ENCODE peak calls at places on chromosomes 13 and 19, in four cellular contexts. A is uterus, F is lung, V is left ventricle myocardium inferior. T is an unnamed sample.

GRCh38 chr19:46890423-46891170 is 29.8 kb downstream of the ARHGAP35 start:
- DNase-seq in V (no peak), A (no peak), F (no peak), T (no peak)

GRCh38 chr19:55266404-55266803 is 7.6 kb upstream of the PPP6R1 start:
- DNase-seq in A (no peak), V (no peak), F (no peak), T (no peak)

GRCh38 chr19:39533791-39534190 is 1.1 kb upstream of the EID2B start:
- DNase-seq in V (no peak), A (no peak), F (no peak), T (no peak)

GRCh38 chr13:34207334-34207733 is 389.4 kb downstream of the RFC3 start:
- DNase-seq in V (peak; percentile 17), A (peak; percentile 16), F (no peak), T (no peak)

GRCh38 chr13:113145911-113146598 is 12.4 kb upstream of the PROZ start:
- DNase-seq in A (no peak), F (no peak), V (no peak), T (no peak)

GRCh38 chr13:74101436-74101835 is 32.8 kb downstream of the KLF12 start:
- DNase-seq in V (no peak), F (no peak), A (no peak), T (no peak)

GRCh38 chr19:21143846-21144245 is 2.0 kb downstream of the ZNF431 start:
- DNase-seq in A (no peak), F (no peak), V (no peak), T (no peak)

GRCh38 chr19:43759515-43759914 is 4.8 kb upstream of the SMG9 start:
- DNase-seq in A (no peak), V (no peak), F (no peak), T (no peak)

GRCh38 chr13:77345150-77345780 is 18.4 kb upstream of the MYCBP2 start:
- DNase-seq in A (no peak), F (no peak), V (no peak), T (no peak)

GRCh38 chr13:84737671-84738070 is 855.4 kb upstream of the SLITRK1 start:
- DNase-seq in A (no peak), V (no peak), F (no peak), T (no peak)

GRCh38 chr13:80989241-80989640 is 648.3 kb upstream of the SPRY2 start:
- DNase-seq in F (no peak), A (no peak), V (no peak), T (no peak)

GRCh38 chr19:55909801-55910200 is 22.3 kb downstream of the NLRP13 start:
- DNase-seq in V (no peak), F (no peak), A (no peak), T (no peak)

GRCh38 chr13:73754727-73755292 is 379.4 kb downstream of the KLF12 start:
- DNase-seq in V (no peak), F (no peak), A (no peak), T (no peak)

GRCh38 chr19:55614711-55615552 is 9.4 kb downstream of the ZNF784 start:
- DNase-seq in V (no peak), A (no peak), F (no peak), T (no peak)

GRCh38 chr13:95246292-95247082 is 54.8 kb downstream of the ABCC4 start:
- DNase-seq in A (no peak), F (no peak), V (no peak), T (no peak)

GRCh38 chr13:46100191-46100877 is 4.5 kb downstream of the CPB2 start:
- DNase-seq in V (no peak), F (no peak), A (no peak), T (no peak)

GRCh38 chr19:38850976-38851621 is 1.3 kb upstream of the HNRNPL start:
- DNase-seq in V (peak; percentile 35), F (peak; percentile 57), A (peak; percentile 59), T (no peak)

GRCh38 chr13:46893820-46894533 is 2.9 kb downstream of the HTR2A start:
- DNase-seq in V (peak; percentile 58), A (peak; percentile 78), F (peak; percentile 71), T (peak; percentile 83)

GRCh38 chr13:114132419-114133121 is at the start of gene RASA3:
- DNase-seq in A (peak; percentile 81), F (peak; percentile 51), V (peak; percentile 83), T (peak; percentile 87)

GRCh38 chr13:22107549-22107948 is 436.7 kb downstream of the FGF9 start:
- DNase-seq in A (no peak), F (no peak), V (no peak), T (no peak)

GRCh38 chr19:1231729-1232128 is 6.1 kb downstream of the CBARP start:
- DNase-seq in F (no peak), V (no peak), A (no peak), T (no peak)
- H3K27ac ChIP-seq in F (no peak overlapping the region), V (no peak overlapping the region), A (no peak overlapping the region), T (no peak overlapping the region)

GRCh38 chr19:18515959-18516358 is 5.9 kb downstream of the ELL start:
- DNase-seq in A (no peak), F (no peak), V (no peak), T (no peak)

GRCh38 chr19:18517606-18518005 is 4.3 kb downstream of the ELL start:
- DNase-seq in F (no peak), A (no peak), V (no peak), T (no peak)

GRCh38 chr19:18513868-18514267 is 8.0 kb downstream of the ELL start:
- DNase-seq in V (peak; percentile 75), F (no peak), A (peak; percentile 66), T (no peak)

GRCh38 chr19:18518639-18519038 is 3.2 kb downstream of the ELL start:
- DNase-seq in V (no peak), F (no peak), A (no peak), T (no peak)

DNA sequence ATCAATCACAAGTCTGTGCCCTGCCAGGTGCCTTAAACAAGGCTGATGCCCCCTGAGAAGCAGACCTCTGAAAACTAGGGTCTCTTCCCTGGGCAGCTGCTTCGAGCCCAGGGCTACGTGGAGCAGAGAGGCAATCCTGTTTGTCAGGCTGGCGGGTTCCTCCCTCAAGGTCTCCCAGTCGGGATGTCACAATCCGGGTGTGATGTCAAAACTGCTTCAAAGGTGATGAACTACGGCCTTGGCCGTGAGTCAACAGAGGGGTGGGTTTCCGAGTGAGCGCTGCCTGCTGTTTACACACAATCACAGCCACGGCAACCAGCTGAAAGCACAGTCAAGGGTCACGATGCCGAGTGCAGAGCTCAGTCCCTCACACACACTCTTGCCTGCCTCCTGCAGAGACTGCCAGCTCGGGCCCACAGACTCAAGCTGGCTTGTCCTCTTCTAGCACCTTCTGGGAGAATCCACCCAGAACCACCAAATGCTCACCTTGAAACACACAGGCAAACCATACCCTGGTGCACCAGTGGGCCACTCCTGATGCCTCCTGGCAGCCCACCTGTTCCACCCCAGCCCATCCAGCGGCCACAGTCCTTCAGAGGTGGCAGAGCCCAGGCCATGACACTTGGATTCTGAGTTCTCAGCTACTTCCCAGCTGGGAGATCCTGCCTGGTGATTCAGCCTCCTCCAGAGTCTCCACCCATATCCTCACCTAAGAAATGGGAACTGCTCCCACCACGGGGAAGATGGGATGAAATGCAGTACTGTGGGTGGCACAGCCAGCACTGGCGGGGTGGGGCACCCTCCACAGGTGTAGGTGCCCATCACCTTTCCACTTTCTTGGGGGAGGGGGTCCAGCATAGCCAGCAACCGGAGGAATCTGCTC is 6.8 kb downstream of the ELL start:
- DNase-seq in A (peak; percentile 50), F (peak; percentile 77), V (peak; percentile 51), T (no peak)
- H3K4me1 ChIP-seq in A (no peaks in the 10 kb centered on the region), F (peaks cover 27% of the 10 kb centered on the region), V (peaks cover 83% of the 10 kb centered on the region), T (peaks cover 82% of the 10 kb centered on the region)

GRCh38 chr13:40570930-40571329 is 95.5 kb downstream of the FOXO1 start:
- DNase-seq in F (no peak), V (no peak), A (no peak), T (no peak)
- H3K27ac ChIP-seq in F (no peak overlapping the region), V (no peak overlapping the region), A (peak overlapping the region; percentile 19), T (no peak overlapping the region)

GRCh38 chr13:110344320-110344719 is 37.2 kb downstream of the COL4A2 start:
- DNase-seq in V (no peak), F (no peak), A (peak; percentile 4), T (no peak)
- H3K4me1 ChIP-seq in V (peaks cover 78% of the 10 kb centered on the region), F (peaks cover 38% of the 10 kb centered on the region), A (peaks cover 13% of the 10 kb centered on the region), T (peaks cover 29% of the 10 kb centered on the region)

DNA sequence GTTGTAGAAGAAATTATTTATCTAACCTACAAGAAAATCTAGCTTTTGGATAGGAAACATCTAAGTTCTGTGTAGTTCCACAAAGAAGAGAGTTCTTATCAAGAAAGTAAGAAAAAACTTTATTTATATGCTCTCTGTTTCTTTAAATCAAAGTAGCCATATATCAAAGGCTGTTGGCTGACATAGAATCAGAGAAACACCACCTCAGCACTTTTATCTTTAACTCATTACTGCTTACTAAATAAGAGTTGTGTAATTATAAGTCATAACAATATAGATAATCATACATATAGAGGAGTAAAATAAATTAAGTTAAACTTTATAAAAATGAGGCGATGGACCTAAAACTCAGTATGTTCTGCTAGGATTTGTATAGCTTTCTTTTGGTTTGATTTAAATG is 570.6 kb downstream of the PCDH17 start:
- DNase-seq in V (no peak), A (no peak), F (no peak), T (no peak)
- H3K27ac ChIP-seq in V (no peak overlapping the region), A (no peak overlapping the region), F (no peak overlapping the region), T (no peak overlapping the region)

GRCh38 chr19:19404879-19405860 is at the start of gene GATAD2A:
- DNase-seq in F (peak; percentile 90), V (peak; percentile 93), A (peak; percentile 96), T (peak; percentile 95)
- H3K4me1 ChIP-seq in F (peaks cover 21% of the 10 kb centered on the region), V (peaks cover 63% of the 10 kb centered on the region), A (no peaks in the 10 kb centered on the region), T (peaks cover 55% of the 10 kb centered on the region)

GRCh38 chr13:25018729-25019115 is 77.2 kb upstream of the PABPC3 start:
- DNase-seq in F (no peak), V (no peak), A (no peak), T (no peak)
- H3K27ac ChIP-seq in F (no peak overlapping the region), V (no peak overlapping the region), A (no peak overlapping the region), T (no peak overlapping the region)

DNA sequence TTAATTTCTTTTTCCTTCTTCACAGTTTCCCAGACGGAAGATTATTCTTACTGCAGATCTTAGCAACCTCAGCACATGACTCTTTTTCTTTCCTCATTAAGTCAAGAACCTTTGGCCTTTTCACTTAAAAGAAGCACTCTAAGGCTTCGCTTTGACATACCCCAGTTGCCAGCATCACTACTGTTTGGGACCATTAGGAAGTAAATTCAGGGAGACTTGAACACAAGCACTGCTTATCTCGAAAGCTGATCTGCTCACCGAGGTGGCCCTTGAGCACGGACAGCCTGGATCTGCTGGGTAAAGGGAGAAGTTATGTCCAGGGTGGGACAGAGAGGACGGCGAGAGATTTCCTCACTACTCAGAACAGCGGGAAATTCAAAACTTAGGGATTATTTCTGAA is 151.4 kb upstream of the RNF113B start:
- DNase-seq in A (no peak), V (no peak), F (no peak), T (no peak)
- H3K4me1 ChIP-seq in A (no peaks in the 10 kb centered on the region), V (no peaks in the 10 kb centered on the region), F (peaks cover 10% of the 10 kb centered on the region), T (no peaks in the 10 kb centered on the region)

DNA sequence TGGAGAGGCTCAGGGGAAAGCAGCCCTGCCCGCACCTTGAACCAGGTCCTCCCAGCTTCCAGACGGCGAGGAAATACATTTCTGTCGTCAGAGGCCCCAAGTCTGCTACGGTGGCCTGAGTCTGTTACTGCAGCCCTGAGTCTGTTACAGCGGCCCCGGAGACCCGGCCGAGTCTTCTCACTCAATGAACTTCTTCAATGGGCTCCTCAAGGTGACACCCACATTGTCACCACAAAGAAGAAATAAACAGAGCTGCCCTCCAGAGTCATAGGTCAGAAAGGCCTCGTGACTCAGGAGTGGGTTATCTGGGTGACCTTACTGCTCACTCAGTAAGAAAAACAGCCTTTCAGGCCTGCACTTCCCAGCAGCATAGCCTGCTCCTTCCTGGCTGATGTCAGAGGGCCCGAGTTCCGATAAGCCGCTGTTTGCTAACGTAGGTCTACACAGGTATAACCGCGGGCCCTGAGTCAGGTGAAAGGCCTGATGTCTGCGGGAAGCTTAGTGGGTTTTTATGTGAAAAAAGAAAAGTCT is 66.9 kb upstream of the TM9SF2 start:
- DNase-seq in V (no peak), F (no peak), A (no peak), T (no peak)
- H3K27ac ChIP-seq in V (no peak overlapping the region), F (no peak overlapping the region), A (no peak overlapping the region), T (no peak overlapping the region)

T was measured in psoas muscle.